ENCODE peak calls at places on chromosomes 16 and 17, in seven cellular contexts. Y is suprapubic skin, K is breast epithelium, R is Peyer's patch, Q is body of pancreas, S is A549, J is vagina. I is an unnamed sample.
A peak's percentile ranks its signal among the peaks of the same experiment; 100 is the strongest.

GRCh38 chr17:9036336-9036735 is 15.0 kb downstream of the NTN1 start:
- DNase-seq in J (no peak), S (no peak), R (no peak), Q (no peak), K (no peak), Y (no peak), I (no peak)

GRCh38 chr17:57424777-57425188 is 168.5 kb downstream of the MSI2 start:
- DNase-seq in Q (no peak), J (no peak), R (peak; percentile 79), S (no peak), K (no peak), Y (no peak), I (no peak)

GRCh38 chr17:78317817-78318400 is 42.0 kb downstream of the SOCS3 start:
- DNase-seq in Q (no peak), J (no peak), S (no peak), K (no peak), R (no peak), Y (no peak), I (no peak)

GRCh38 chr16:3835089-3835602 is 45.4 kb downstream of the CREBBP start:
- DNase-seq in K (no peak), Y (no peak), S (no peak), R (no peak), J (no peak), Q (no peak), I (no peak)

GRCh38 chr16:16865374-16865773 is 486.4 kb downstream of the NPIPA7 start:
- DNase-seq in Y (no peak), J (no peak), K (no peak), Q (no peak), R (no peak), S (no peak), I (no peak)

GRCh38 chr16:3143598-3144330 is 8.9 kb downstream of the ZNF213 start:
- DNase-seq in K (no peak), R (peak; percentile 83), J (no peak), Q (no peak), Y (no peak), S (no peak), I (peak; percentile 84)

GRCh38 chr16:6111390-6111789 is 1013.8 kb upstream of the EEF2KMT start:
- DNase-seq in J (no peak), S (no peak), R (no peak), Y (no peak), K (no peak), Q (no peak), I (no peak)

GRCh38 chr17:42525221-42525620 is 10.8 kb upstream of the NAGLU start:
- DNase-seq in R (no peak), K (no peak), S (no peak), Y (no peak), J (no peak), Q (no peak), I (no peak)

GRCh38 chr16:12360240-12360639 is 383.7 kb downstream of the SNX29 start:
- DNase-seq in S (no peak), Q (no peak), R (no peak), Y (no peak), K (no peak), J (no peak), I (no peak)

GRCh38 chr17:64411999-64412771 is 21.5 kb upstream of the PECAM1 start:
- DNase-seq in S (no peak), K (no peak), R (peak; percentile 73), Y (peak; percentile 80), J (no peak), Q (peak; percentile 17), I (peak; percentile 47)

GRCh38 chr17:4516740-4517139 is 18.1 kb downstream of the SPNS2 start:
- DNase-seq in S (no peak), J (no peak), K (no peak), Y (no peak), R (no peak), Q (no peak), I (no peak)

GRCh38 chr17:75981019-75981615 is 2.1 kb downstream of the TEN1 start:
- DNase-seq in Q (no peak), R (peak; percentile 34), K (no peak), S (no peak), J (no peak), Y (no peak), I (no peak)

GRCh38 chr17:75976175-75976848 is 2.7 kb downstream of the ACOX1 start:
- DNase-seq in Q (no peak), R (no peak), Y (no peak), J (no peak), K (no peak), S (no peak), I (no peak)

GRCh38 chr17:75979705-75980187 is 706 bp downstream of the TEN1 start:
- DNase-seq in R (no peak), Q (no peak), J (no peak), K (no peak), Y (no peak), S (no peak), I (no peak)

GRCh38 chr17:75980188-75981018 is 1.4 kb downstream of the TEN1 start:
- DNase-seq in Q (peak; percentile 46), J (no peak), Y (peak; percentile 59), R (peak; percentile 42), K (no peak), S (no peak), I (no peak)

DNA sequence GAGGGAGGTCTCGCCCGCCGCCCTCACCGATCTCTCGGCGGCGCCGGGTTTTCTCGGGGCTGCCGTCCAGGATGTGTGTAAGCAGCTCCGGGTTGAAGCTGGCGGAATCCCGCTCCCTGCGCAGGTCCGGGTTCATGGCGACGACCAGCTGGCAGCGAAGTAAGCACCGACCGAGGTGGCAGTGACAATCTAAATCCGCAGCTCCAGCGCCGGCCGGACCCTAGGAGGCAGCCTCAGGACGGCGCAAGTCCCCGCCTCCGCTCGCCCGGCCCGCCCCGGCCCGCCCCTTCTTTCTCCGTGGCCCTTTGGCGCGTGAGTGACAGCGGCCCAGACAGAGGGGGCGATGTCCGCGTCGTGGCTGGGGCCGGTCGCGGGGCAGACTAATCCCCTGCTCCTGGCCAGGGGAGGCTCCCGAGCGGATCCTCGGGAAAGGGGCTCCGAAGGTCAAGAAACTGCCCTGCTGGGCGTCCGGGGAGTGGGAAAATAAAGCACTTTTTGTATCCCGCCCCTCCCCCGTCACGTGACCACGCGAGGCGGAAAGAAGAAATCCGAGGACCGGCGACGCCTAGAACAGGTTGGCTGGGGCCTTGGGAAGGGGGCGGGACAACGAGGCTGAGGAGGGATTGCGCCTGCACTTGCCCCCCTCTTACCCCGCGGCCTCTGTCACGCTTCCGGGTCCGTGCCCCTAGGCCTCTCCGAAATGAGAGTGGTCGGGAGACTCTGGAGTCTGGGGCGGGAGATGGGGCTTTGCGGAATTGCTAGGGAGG is at the start of the genes ACOX1 and TEN1:
- DNase-seq in S (peak; percentile 93), R (peak; percentile 99), K (peak; percentile 96), Y (peak; percentile 99), J (no peak), Q (peak; percentile 98), I (peak; percentile 99)
- TF ChIP-seq POLR2A in S (peak; percentile 92), R (peak; percentile 97), K (peak; percentile 88), Y (peak; percentile 88), J (peak; percentile 81), Q (peak; percentile 98), I (peak; percentile 94)

GRCh38 chr17:70517808-70518207 is 348.5 kb downstream of the KCNJ2 start:
- DNase-seq in S (no peak), K (no peak), Y (no peak), J (no peak), Q (no peak), R (no peak), I (no peak)

GRCh38 chr17:70519300-70519699 is 350.0 kb downstream of the KCNJ2 start:
- DNase-seq in J (no peak), R (no peak), Q (no peak), Y (no peak), S (no peak), K (no peak), I (no peak)

GRCh38 chr17:70523407-70523806 is 354.1 kb downstream of the KCNJ2 start:
- DNase-seq in Q (no peak), R (no peak), K (no peak), J (no peak), Y (no peak), S (no peak), I (no peak)

GRCh38 chr17:70521821-70522256 is 352.5 kb downstream of the KCNJ2 start:
- DNase-seq in Y (no peak), R (peak; percentile 55), Q (peak; percentile 69), S (no peak), K (no peak), J (no peak), I (peak; percentile 46)

DNA sequence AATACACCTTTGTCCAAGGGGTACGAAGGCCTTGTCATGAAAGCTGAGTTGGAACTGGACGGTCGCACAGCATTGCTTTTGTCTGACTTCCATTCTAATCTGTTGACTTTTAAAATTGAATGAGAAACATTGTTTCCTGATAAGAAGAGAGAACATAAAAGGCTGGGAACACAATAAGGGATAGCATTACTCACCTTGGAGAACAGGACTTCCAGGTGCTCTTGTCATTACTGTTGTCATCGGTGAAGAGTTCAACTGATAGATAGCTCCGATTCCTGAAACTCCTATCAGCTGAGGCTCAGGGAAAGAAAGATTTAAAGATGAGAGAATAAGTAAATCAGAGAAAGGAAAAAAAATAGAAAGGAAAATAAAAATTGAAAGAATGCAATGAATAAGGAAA is 351.1 kb downstream of the KCNJ2 start:
- DNase-seq in Q (no peak), K (no peak), J (no peak), R (no peak), Y (no peak), S (no peak), I (no peak)
- TF ChIP-seq CTCF in Q (no peak), K (no peak), J (no peak), R (no peak), Y (no peak), S (no peak), I (no peak)

DNA sequence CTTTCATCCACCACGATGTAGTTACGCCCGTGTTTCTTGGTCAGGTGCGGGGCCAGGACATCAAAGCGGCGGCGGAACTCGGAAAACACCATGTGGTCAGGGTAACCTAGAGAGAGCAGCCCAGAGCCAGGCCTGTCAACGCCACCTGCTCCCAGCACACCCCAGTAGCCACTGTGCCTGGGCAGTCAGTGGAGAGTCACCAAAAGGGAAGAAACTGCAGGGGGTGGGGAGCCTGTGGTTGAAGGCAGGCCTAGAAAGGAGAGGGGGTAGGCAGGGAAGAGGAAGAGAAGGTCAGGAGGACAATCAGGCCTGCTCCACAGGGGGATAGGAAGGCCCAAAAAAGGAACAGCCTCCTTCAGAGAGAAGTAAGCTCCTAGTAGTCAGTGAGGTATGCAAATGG is 64.1 kb downstream of the PIPOX start:
- DNase-seq in Q (peak; percentile 95), R (no peak), S (no peak), Y (no peak), K (no peak), J (no peak), I (peak; percentile 23)
- H3K27ac ChIP-seq in Q (peak overlapping the region; percentile 99), R (no peak overlapping the region), S (no peak overlapping the region), Y (no peak overlapping the region), K (no peak overlapping the region), J (no peak overlapping the region), I (no peak overlapping the region)

DNA sequence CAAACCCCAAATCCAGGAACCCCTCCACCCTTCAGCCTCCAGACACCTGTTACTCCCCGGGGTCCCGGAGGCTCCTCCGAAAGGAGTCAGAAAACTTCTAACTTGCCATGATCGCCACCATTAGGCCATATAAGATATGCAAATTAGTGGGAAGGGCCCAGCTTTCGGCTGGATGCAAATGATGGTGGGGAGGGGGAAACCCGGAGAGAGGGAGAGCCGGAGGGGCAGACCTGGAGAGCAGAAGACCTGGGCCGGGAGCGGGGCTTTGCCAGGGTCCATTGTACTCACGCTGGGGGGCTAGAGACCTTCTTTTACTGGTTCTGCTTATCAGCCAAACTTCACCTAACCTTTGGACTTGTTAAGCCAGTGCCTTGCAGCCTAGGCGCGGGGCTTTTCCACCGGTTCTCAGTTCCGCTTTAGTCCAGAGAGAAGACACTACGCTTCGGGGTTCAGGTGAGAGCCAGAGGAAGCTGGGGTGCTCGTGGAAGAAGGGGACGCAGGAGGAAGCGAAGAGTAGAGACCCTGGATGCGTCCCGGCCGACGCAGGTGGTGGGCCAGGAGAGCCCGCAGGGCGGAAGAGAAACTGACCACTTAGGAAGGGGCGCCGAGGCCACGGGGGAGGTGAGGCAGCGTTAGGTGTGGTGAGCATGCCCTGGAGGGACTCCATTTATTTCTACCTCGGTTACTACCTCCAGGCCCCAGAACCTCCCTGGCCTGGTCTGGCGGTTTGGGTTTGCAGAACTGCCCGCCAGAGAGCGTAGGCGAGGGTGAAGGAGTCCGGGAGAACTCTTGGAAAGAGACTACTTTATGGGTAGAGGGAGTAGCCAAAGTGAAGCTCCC is at the start of gene HNF1B:
- DNase-seq in R (peak; percentile 74), Y (no peak), Q (peak; percentile 81), S (peak; percentile 76), K (no peak), J (no peak), I (no peak)
- TF ChIP-seq POLR2A in R (peak; percentile 81), Y (no peak), Q (peak; percentile 84), S (peak; percentile 60), K (no peak), J (no peak), I (no peak)

I was measured in adrenal gland.